ENCODE peak calls at places on chromosomes 6 and 20, in four cellular contexts. V, L, X and K are unnamed samples.

GRCh38 chr6:2429460-2429859 is 184.1 kb upstream of the GMDS start:
- DNase-seq in V (no peak), L (peak; percentile 57), X (no peak), K (no peak)

GRCh38 chr6:40755046-40755681 is 168.0 kb upstream of the LRFN2 start:
- DNase-seq in V (peak; percentile 11), L (peak; percentile 87), X (no peak), K (no peak)

GRCh38 chr20:47295921-47296426 is 60.5 kb downstream of the ZMYND8 start:
- DNase-seq in V (no peak), L (no peak), X (peak; percentile 16), K (no peak)

GRCh38 chr6:145815875-145816274 is 1.3 kb upstream of the FBXO30 start:
- DNase-seq in V (no peak), L (peak; percentile 48), X (no peak), K (no peak)

GRCh38 chr6:118869350-118869749 is 24.6 kb upstream of the ASF1A start:
- DNase-seq in V (no peak), L (peak; percentile 50), X (peak; percentile 63), K (no peak)

GRCh38 chr6:31912186-31912585 is 10.3 kb upstream of the ZBTB12 start:
- DNase-seq in V (no peak), L (peak; percentile 28), X (no peak), K (no peak)

GRCh38 chr20:32528291-32528891 is 56.7 kb downstream of the NOL4L start:
- DNase-seq in V (peak; percentile 54), L (no peak), X (no peak), K (no peak)

GRCh38 chr6:162251257-162251656 is 476.3 kb downstream of the PRKN start:
- DNase-seq in V (peak; percentile 37), L (no peak), X (no peak), K (no peak)

GRCh38 chr6:110859335-110859792 is 15.2 kb upstream of the AMD1 start:
- DNase-seq in V (no peak), L (no peak), X (no peak), K (peak; percentile 61)

GRCh38 chr6:135323202-135323668 is 142.1 kb downstream of the MYB start:
- DNase-seq in V (no peak), L (no peak), X (no peak), K (peak; percentile 12)

GRCh38 chr6:113490356-113490755 is 366.8 kb upstream of the MARCKS start:
- DNase-seq in V (no peak), L (peak; percentile 9), X (peak; percentile 22), K (no peak)

GRCh38 chr6:112717856-112718255 is 370.7 kb downstream of the RFPL4B start:
- DNase-seq in V (no peak), L (no peak), X (no peak), K (no peak)

GRCh38 chr20:35563834-35564233 is 22.0 kb downstream of the ERGIC3 start:
- DNase-seq in V (no peak), L (no peak), X (no peak), K (no peak)

GRCh38 chr6:106477790-106478189 is 117.3 kb downstream of the CRYBG1 start:
- DNase-seq in V (no peak), L (no peak), X (no peak), K (no peak)

GRCh38 chr6:39203804-39204495 is 25.3 kb downstream of the KCNK5 start:
- DNase-seq in V (no peak), L (no peak), X (peak; percentile 93), K (no peak)

GRCh38 chr6:118542184-118542952 is 5.7 kb upstream of the PLN start:
- DNase-seq in V (no peak), L (peak; percentile 95), X (peak; percentile 29), K (no peak)

DNA sequence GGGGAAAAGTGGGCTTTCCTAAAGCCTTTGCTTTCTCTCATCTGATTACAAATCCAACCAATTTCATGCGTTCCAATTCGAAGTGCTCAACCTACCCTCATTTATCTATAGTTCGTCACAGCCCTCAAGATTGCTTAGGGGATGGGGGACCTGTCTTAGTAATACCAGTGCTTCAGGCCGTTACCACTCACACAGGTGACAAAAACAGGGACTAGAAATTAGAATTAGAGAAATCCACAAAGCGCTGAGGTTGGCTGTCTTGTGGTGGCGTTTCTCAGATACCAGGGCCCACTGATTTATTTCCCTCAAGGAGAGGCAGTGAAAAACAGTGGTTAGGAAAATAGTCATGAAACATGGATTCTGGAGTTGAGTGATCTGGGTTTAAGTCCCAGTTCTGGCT is 121.6 kb upstream of the SPACA1 start:
- DNase-seq in V (no peak), L (no peak), X (no peak), K (peak; percentile 57)
- H3F3A ChIP-seq in V (no peaks in the 10 kb centered on the region), L (no peaks in the 10 kb centered on the region), X (no peaks in the 10 kb centered on the region), K (peaks cover 33% of the 10 kb centered on the region)

DNA sequence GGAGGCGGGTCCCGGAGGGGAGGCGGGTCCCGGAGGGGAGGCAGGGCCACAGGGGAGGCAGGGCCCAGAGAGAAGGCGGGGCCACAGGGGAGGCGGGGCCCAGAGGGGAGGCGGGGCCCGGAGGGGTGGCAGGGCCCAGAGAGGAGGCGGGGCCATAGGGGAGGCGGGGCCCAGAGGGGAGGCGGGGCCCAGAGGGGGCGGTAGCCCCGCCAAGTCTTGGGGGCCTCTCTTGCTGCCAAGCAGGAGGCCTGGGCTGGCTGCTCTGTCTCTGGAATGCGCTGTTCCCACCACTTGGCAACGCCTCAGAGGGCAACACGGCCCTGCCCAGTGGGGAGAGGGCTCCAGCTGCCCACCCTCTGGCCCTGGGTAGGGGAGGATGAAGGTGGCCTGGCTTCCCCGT is 80.5 kb downstream of the YTHDF1 start:
- DNase-seq in V (peak; percentile 31), L (no peak), X (no peak), K (no peak)
- H3K27ac ChIP-seq in V (no peak overlapping the region), L (no peak overlapping the region), X (no peak overlapping the region), K (no peak overlapping the region)

GRCh38 chr6:170206931-170207431 is 83.9 kb downstream of the DLL1 start:
- DNase-seq in V (no peak), L (no peak), X (no peak), K (no peak)
- H3F3A ChIP-seq in V (no peaks in the 10 kb centered on the region), L (no peaks in the 10 kb centered on the region), X (no peaks in the 10 kb centered on the region), K (no peaks in the 10 kb centered on the region)

GRCh38 chr6:16352821-16353438 is 114.5 kb downstream of the GMPR start:
- DNase-seq in V (no peak), L (no peak), X (no peak), K (no peak)
- H3K27ac ChIP-seq in V (no peak overlapping the region), L (peak overlapping the region; percentile 94), X (no peak overlapping the region), K (no peak overlapping the region)

DNA sequence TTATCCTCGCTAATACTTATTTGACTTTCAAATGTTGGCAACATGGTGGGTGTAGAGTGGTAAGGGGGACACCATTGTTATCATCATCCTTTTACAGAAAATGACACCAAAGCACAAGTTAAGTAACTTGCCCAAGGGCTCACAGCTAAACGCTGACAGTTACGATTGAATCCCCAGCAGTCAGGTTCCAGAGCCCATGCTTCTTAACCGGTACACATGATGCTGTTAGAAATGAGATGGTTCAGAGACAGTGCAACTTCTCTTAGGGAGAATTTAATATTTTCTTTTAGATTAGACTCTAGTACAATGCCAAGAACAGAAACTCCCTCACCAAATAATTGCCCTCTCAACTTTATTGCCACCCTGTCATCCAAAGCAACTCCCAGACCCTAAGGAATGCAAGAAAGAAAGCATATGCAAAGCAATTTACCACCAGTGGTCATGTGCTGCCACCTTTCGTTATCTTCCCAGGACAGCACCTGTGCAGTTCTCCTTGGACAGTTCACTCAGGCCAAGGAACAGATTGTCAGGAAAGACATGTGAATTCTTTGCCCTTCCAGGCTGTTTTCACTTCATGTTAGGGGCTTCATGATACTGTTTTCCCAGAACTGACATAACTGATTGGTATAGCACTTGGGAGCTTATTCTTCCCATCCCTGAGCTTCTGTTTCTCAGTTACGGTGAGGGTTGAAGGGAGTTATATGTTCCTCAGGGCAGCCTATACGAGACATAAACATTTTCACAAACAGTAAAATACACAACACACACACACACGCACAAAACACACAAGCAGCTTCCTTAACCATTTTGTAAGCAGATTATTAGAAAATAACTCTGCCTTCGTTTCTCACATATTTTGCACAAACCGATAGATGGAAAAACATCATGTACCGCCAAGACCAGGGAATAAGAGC is 5.1 kb downstream of the HLA-DMA start:
- DNase-seq in V (peak; percentile 78), L (peak; percentile 51), X (peak; percentile 75), K (peak; percentile 35)
- H3F3A ChIP-seq in V (no peaks in the 10 kb centered on the region), L (no peaks in the 10 kb centered on the region), X (no peaks in the 10 kb centered on the region), K (peaks cover 20% of the 10 kb centered on the region)

DNA sequence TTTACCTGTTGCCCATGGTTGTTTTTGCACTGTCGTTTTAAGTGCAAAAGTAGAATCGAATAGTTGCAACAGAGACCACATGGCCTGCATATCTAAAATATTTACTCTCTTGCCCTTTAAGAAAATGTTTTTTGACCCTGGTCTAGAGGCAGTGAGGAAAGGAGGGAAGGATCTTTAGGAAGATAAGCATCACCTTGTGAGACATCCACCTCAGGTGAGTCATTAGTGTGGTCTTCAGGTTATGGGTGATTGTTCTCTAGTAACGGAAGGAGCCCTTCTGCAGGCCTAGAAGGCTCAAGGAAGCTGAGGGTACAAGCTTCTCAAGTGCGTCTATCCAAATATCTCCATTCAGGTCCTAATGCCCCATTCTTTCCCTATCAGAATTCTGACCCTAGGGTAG is 6.6 kb upstream of the RAB44 start:
- DNase-seq in V (no peak), L (no peak), X (peak; percentile 58), K (no peak)
- H3K27ac ChIP-seq in V (no peak overlapping the region), L (no peak overlapping the region), X (no peak overlapping the region), K (no peak overlapping the region)

GRCh38 chr20:50336631-50337030 is 146.0 kb downstream of the CEBPB start:
- DNase-seq in V (no peak), L (peak; percentile 85), X (no peak), K (no peak)
- H3F3A ChIP-seq in V (peaks cover 3% of the 10 kb centered on the region), L (peaks cover 49% of the 10 kb centered on the region), X (no peaks in the 10 kb centered on the region), K (peaks cover 10% of the 10 kb centered on the region)

GRCh38 chr6:17116090-17116387 is 14.2 kb downstream of the STMND1 start:
- DNase-seq in V (no peak), L (no peak), X (no peak), K (peak; percentile 8)
- H3K27ac ChIP-seq in V (no peak overlapping the region), L (peak overlapping the region; percentile 36), X (peak overlapping the region; percentile 22), K (no peak overlapping the region)